ENCODE peak calls at places on chromosomes 16 and 17, in four cellular contexts. M is GM12878, G is mammary epithelial cell, A is IMR-90. L is an unnamed sample.

GRCh38 chr17:35744830-35745229 is 8.2 kb downstream of the GAS2L2 start:
- DNase-seq in M (no peak), G (no peak), A (no peak), L (no peak)

GRCh38 chr16:89293276-89294143 is 76.0 kb downstream of the ZNF778 start:
- DNase-seq in M (no peak), G (no peak), A (peak), L (no peak)

GRCh38 chr17:50641339-50641725 is 6.7 kb downstream of the ABCC3 start:
- DNase-seq in M (no peak), G (no peak), A (no peak), L (no peak)

GRCh38 chr17:75785770-75786538 is 1.3 kb downstream of the UNK start:
- DNase-seq in M (no peak), G (peak), A (peak), L (peak)

GRCh38 chr16:85301171-85301690 is 189.0 kb upstream of the CIBAR2 start:
- DNase-seq in M (no peak), G (no peak), A (no peak), L (no peak)

GRCh38 chr17:16486373-16487250 is 5.4 kb downstream of the LRRC75A start:
- DNase-seq in M (no peak), G (peak), A (peak), L (peak)

GRCh38 chr16:54930034-54930938 is at the start of gene IRX5:
- DNase-seq in M (no peak), G (peak), A (peak), L (peak)

GRCh38 chr17:6512552-6512951 is 43.8 kb downstream of the PITPNM3 start:
- DNase-seq in M (no peak), G (no peak), A (peak), L (no peak)

GRCh38 chr17:36602924-36603384 is 1.6 kb downstream of the MRM1 start:
- DNase-seq in M (peak), G (peak), A (peak), L (peak)

GRCh38 chr16:81415757-81416156 is 28.9 kb upstream of the CMIP start:
- DNase-seq in M (no peak), G (no peak), A (no peak), L (no peak)

GRCh38 chr16:1458336-1458976 is 14.1 kb upstream of the CCDC154 start:
- DNase-seq in M (no peak), G (peak), A (peak), L (no peak)

GRCh38 chr16:51137097-51137496 is 14.0 kb downstream of the SALL1 start:
- DNase-seq in M (no peak), G (no peak), A (no peak), L (no peak)

GRCh38 chr17:41907633-41908539 is 10.9 kb downstream of the ACLY start:
- DNase-seq in M (no peak), G (no peak), A (peak), L (no peak)

GRCh38 chr17:50501906-50502642 is 6.2 kb upstream of the MYCBPAP start:
- DNase-seq in M (no peak), G (no peak), A (no peak), L (no peak)

GRCh38 chr17:10649031-10649430 is 8.1 kb downstream of the MYH3 start:
- DNase-seq in M (no peak), G (no peak), A (peak), L (peak)

GRCh38 chr17:44557653-44558285 is 485 bp downstream of the FZD2 start:
- DNase-seq in M (no peak), G (peak), A (peak), L (peak)

GRCh38 chr17:3531266-3532101 is 26.1 kb downstream of the TRPV3 start:
- DNase-seq in M (no peak), G (no peak), A (no peak), L (no peak)

GRCh38 chr17:72943826-72944689 is 148.4 kb downstream of the SLC39A11 start:
- DNase-seq in M (no peak), G (no peak), A (no peak), L (no peak)

GRCh38 chr16:55035037-55035436 is 104.4 kb downstream of the IRX5 start:
- DNase-seq in M (no peak), G (peak), A (no peak), L (no peak)

GRCh38 chr17:37774508-37774907 is 29.6 kb upstream of the HNF1B start:
- DNase-seq in M (peak), G (no peak), A (no peak), L (no peak)

GRCh38 chr17:59355695-59356323 is 24.4 kb downstream of the YPEL2 start:
- DNase-seq in M (no peak), G (no peak), A (no peak), L (no peak)

GRCh38 chr16:3007957-3008748 is 4.6 kb upstream of the CLDN9 start:
- DNase-seq in M (no peak), G (no peak), A (no peak), L (no peak)

GRCh38 chr17:9986754-9987382 is 81.8 kb upstream of the RCVRN start:
- DNase-seq in M (no peak), G (no peak), A (no peak), L (no peak)

GRCh38 chr16:21208429-21208828 is 2.9 kb downstream of the ZP2 start:
- DNase-seq in M (no peak), G (no peak), A (no peak), L (no peak)

GRCh38 chr17:77885678-77886386 is 72.7 kb upstream of the TNRC6C start:
- DNase-seq in M (no peak), G (no peak), A (no peak), L (no peak)

GRCh38 chr16:31488630-31489564 is 6.0 kb downstream of the SLC5A2 start:
- DNase-seq in M (no peak), G (no peak), A (no peak), L (no peak)
- H3K4me3 ChIP-seq in M (no peak), G (peak), A (no peak), L (peak)

GRCh38 chr17:5281814-5282638 is at the start of gene RABEP1:
- DNase-seq in M (peak), G (peak), A (peak), L (peak)
- TF ChIP-seq CTCF in M (peak), G (peak), A (no peak), L (no peak)

GRCh38 chr16:11599579-11599978 is 12.9 kb upstream of the LITAF start:
- DNase-seq in M (no peak), G (no peak), A (no peak), L (no peak)

GRCh38 chr16:11596572-11597226 is 10.0 kb upstream of the LITAF start:
- DNase-seq in M (no peak), G (peak), A (no peak), L (no peak)

GRCh38 chr16:11597737-11598136 is 11.0 kb upstream of the LITAF start:
- DNase-seq in M (no peak), G (no peak), A (no peak), L (no peak)

GRCh38 chr16:11597268-11597690 is 10.6 kb upstream of the LITAF start:
- DNase-seq in M (no peak), G (no peak), A (no peak), L (no peak)

GRCh38 chr16:11595908-11596504 is 9.3 kb upstream of the LITAF start:
- DNase-seq in M (no peak), G (no peak), A (no peak), L (no peak)
- H3K9ac ChIP-seq in M (no peak), G (no peak), A (no peak), L (no peak)

DNA sequence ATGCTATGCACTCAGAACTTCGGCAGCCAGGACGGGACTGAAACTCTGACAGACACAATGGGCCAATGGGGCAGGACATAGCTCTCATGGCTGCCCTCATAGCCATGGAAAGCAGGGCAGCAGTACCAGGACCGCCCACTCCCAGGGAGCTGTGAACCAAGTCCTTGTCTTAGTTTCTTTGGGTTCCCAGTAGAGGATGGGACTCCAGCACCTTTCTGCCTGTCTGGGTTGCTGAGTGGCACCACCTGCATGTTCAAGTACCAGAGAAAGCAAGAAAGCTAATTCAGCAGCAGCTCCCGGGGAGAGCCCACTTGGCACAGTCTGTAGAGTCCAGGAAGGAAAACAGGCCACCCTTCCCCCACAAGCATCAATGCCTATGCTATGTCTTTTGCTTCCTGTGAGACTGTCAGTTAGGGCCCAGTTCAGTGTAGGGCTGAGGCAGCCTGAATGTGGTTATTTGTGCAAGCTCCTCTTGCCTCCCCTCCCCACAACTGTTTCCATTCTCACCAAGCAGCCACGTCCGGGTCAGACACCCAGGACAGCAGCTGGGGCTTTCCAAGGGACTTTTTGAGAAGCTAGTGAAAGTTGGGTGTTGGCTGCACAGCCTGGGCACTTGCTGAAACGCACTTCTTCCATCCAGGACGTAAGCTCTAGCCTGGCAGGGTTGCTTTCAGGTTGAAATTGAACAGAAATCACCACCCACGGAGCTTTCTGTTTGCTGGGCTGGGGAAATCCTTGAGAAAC is 7.8 kb downstream of the SUPT4H1 start:
- DNase-seq in M (peak), G (no peak), A (no peak), L (no peak)
- H3K4me3 ChIP-seq in M (peak), G (no peak), A (no peak), L (no peak)

DNA sequence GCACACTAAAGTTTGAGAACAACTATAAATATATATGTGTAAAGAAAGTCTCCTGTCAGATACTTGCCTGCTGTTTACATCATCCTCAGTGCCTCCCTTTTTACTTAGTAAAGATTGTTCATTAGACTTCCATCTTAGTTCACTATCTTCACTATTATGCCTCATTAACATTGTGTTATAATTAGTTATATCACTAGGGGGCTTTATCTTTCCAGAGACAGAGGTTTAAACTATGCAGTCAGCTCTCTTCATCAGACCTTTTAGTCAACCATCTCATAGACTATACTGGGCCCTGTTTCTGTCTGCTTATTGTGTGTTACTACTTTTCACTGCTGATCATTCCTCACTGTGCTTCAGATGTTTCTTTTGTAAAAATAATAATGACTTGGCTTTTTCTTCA is 630.8 kb upstream of the KIF2B start:
- DNase-seq in M (no peak), G (no peak), A (no peak), L (no peak)
- TF ChIP-seq CTCF in M (no peak), G (peak), A (no peak), L (no peak)

DNA sequence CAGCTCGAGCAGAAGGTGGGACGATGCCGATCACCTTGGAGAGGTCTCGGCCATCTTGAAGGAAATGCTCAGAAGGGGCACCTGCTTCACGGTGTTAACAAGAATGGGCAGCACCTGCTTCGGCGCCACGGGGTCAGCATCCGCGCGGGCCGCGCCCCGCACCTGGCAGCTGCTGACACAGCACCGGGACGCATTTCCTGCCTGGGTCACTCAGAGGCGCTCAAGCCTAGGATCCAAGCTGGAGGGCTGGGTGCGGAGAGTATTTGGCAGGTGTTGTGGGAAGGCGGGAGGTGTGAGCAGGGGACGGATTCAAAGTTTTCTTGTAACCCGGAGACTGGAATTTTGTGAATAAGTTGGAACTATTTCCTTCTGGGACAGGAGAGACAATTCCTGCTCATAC is 39.3 kb upstream of the AKTIP start:
- DNase-seq in M (no peak), G (no peak), A (no peak), L (no peak)
- H3K9ac ChIP-seq in M (no peak), G (no peak), A (no peak), L (no peak)

L was measured in astrocyte.